ENCODE peak calls at places on chromosomes 6 and 20, in nine cellular contexts. S, X, H, C, E, T, N, F and O are unnamed samples.

GRCh38 chr6:133630651-133631050 is 258.3 kb upstream of the TCF21 start:
- DNase-seq in C (no peak), X (no peak), S (no peak), E (no peak), F (no peak), T (no peak), N (no peak), H (no peak), O (no peak)

GRCh38 chr20:17884318-17885003 is 84.1 kb downstream of the SNX5 start:
- DNase-seq in C (no peak), E (no peak), N (no peak), S (no peak), T (no peak), H (no peak), X (no peak), F (no peak), O (no peak)

GRCh38 chr20:64164123-64164836 is at the start of gene MYT1:
- DNase-seq in F (no peak), S (no peak), C (no peak), N (no peak), E (no peak), T (no peak), X (no peak), H (no peak), O (no peak)

GRCh38 chr6:151388997-151389639 is 2.2 kb downstream of the ZBTB2 start:
- DNase-seq in T (no peak), C (peak), X (no peak), E (no peak), S (no peak), N (no peak), H (no peak), F (no peak), O (no peak)

GRCh38 chr20:60172306-60172984 is 214.2 kb downstream of the CDH26 start:
- DNase-seq in H (no peak), E (no peak), F (no peak), X (no peak), S (no peak), N (no peak), C (no peak), T (no peak), O (no peak)

GRCh38 chr6:104940881-104941693 is 15.8 kb upstream of the LIN28B start:
- DNase-seq in X (peak), C (peak), S (no peak), T (peak), F (peak), N (no peak), E (no peak), H (peak), O (peak)

GRCh38 chr20:53463101-53463972 is 130.3 kb downstream of the ZNF217 start:
- DNase-seq in F (no peak), E (no peak), S (no peak), N (no peak), X (no peak), T (no peak), C (no peak), H (no peak), O (no peak)

GRCh38 chr20:50313827-50314226 is 123.2 kb downstream of the CEBPB start:
- DNase-seq in H (no peak), X (no peak), N (no peak), E (no peak), T (no peak), F (no peak), C (no peak), S (no peak), O (no peak)

GRCh38 chr6:144214029-144214428 is 63.7 kb downstream of the STX11 start:
- DNase-seq in H (no peak), F (no peak), N (no peak), S (no peak), T (no peak), E (no peak), C (no peak), X (no peak), O (no peak)

GRCh38 chr6:138349891-138350290 is 27.8 kb upstream of the SMIM28 start:
- DNase-seq in H (no peak), N (no peak), C (no peak), X (no peak), E (no peak), F (no peak), T (no peak), S (no peak), O (no peak)

GRCh38 chr6:159988983-159989454 is 20.1 kb downstream of the IGF2R start:
- DNase-seq in N (peak), T (no peak), C (no peak), E (no peak), F (no peak), S (no peak), H (no peak), X (no peak), O (no peak)

GRCh38 chr6:178119-178518 is 114.2 kb upstream of the DUSP22 start:
- DNase-seq in S (no peak), C (no peak), X (no peak), T (no peak), N (no peak), H (no peak), F (no peak), E (no peak), O (no peak)

GRCh38 chr20:35953411-35954199 is 697 bp downstream of the SCAND1 start:
- DNase-seq in F (peak), C (peak), X (peak), N (peak), E (peak), H (peak), S (peak), T (no peak), O (peak)

GRCh38 chr6:118905084-118905483 is 11.1 kb downstream of the ASF1A start:
- DNase-seq in C (no peak), H (no peak), N (no peak), F (no peak), E (no peak), X (no peak), S (no peak), T (no peak), O (no peak)

GRCh38 chr6:4320860-4321259 is 185.5 kb upstream of the ECI2 start:
- DNase-seq in E (no peak), N (peak), X (no peak), T (no peak), S (peak), H (no peak), C (no peak), F (no peak), O (no peak)

GRCh38 chr20:2122921-2123320 is 21.3 kb downstream of the STK35 start:
- DNase-seq in X (no peak), S (no peak), F (no peak), E (no peak), C (no peak), N (peak), T (peak), H (no peak), O (no peak)

GRCh38 chr20:19730716-19731115 is 27.3 kb upstream of the RIN2 start:
- DNase-seq in E (no peak), T (no peak), N (no peak), H (no peak), S (no peak), X (no peak), C (no peak), F (no peak), O (no peak)

GRCh38 chr6:126546771-126547170 is 206.9 kb downstream of the CENPW start:
- DNase-seq in C (no peak), F (no peak), S (no peak), N (no peak), E (no peak), H (no peak), X (no peak), T (no peak), O (no peak)

GRCh38 chr20:19903168-19903676 is 113.9 kb upstream of the NAA20 start:
- DNase-seq in F (no peak), N (peak), T (no peak), E (no peak), S (no peak), X (peak), C (no peak), H (no peak), O (no peak)

GRCh38 chr6:132257561-132257960 is 143.7 kb downstream of the MOXD1 start:
- DNase-seq in S (no peak), E (no peak), F (no peak), T (no peak), C (no peak), X (no peak), N (peak), H (no peak), O (no peak)

GRCh38 chr6:40042232-40042631 is 108.0 kb upstream of the MOCS1 start:
- DNase-seq in X (no peak), E (no peak), F (no peak), C (no peak), H (no peak), S (no peak), N (no peak), T (no peak), O (no peak)

GRCh38 chr6:1749041-1749440 is 139.3 kb downstream of the FOXC1 start:
- DNase-seq in N (no peak), T (no peak), S (no peak), X (no peak), H (no peak), C (no peak), F (no peak), E (no peak), O (no peak)

GRCh38 chr6:117907600-117908245 is 659 bp downstream of the SLC35F1 start:
- DNase-seq in S (no peak), H (peak), E (no peak), C (peak), T (no peak), X (peak), N (no peak), F (peak), O (peak)

GRCh38 chr6:152271681-152272464 is 365.3 kb downstream of the SYNE1 start:
- DNase-seq in X (no peak), T (peak), C (no peak), N (peak), H (no peak), F (no peak), E (no peak), S (peak), O (no peak)

GRCh38 chr6:110226261-110226660 is 46.0 kb downstream of the CDC40 start:
- DNase-seq in F (no peak), H (no peak), N (no peak), T (no peak), X (no peak), C (no peak), S (no peak), E (no peak), O (no peak)

GRCh38 chr20:24677626-24678328 is 208.3 kb downstream of the SYNDIG1 start:
- DNase-seq in C (no peak), E (no peak), N (no peak), H (no peak), S (no peak), T (peak), F (no peak), X (no peak), O (no peak)

GRCh38 chr6:117595099-117595923 is 7.0 kb downstream of the GOPC start:
- DNase-seq in X (no peak), C (no peak), H (no peak), N (no peak), T (no peak), E (no peak), F (no peak), S (no peak), O (no peak)

GRCh38 chr6:110878751-110879539 is 4.4 kb downstream of the AMD1 start:
- DNase-seq in S (peak), F (peak), X (no peak), H (no peak), E (no peak), T (no peak), C (peak), N (peak), O (no peak)

GRCh38 chr6:10414766-10415592 is at the start of gene TFAP2A:
- DNase-seq in T (no peak), S (peak), E (no peak), X (no peak), N (peak), H (peak), C (no peak), F (no peak), O (peak)

GRCh38 chr6:101762851-101763250 is 369.3 kb downstream of the GRIK2 start:
- DNase-seq in T (no peak), E (no peak), H (no peak), C (no peak), X (no peak), S (no peak), F (no peak), N (no peak), O (no peak)

GRCh38 chr6:1724124-1724523 is 114.4 kb downstream of the FOXC1 start:
- DNase-seq in N (no peak), S (no peak), X (no peak), C (peak), F (no peak), E (no peak), T (no peak), H (no peak), O (no peak)

GRCh38 chr20:45965169-45966002 is 6.6 kb downstream of the ZNF335 start:
- DNase-seq in E (no peak), X (peak), N (no peak), H (peak), F (no peak), C (no peak), T (peak), S (no peak), O (no peak)

GRCh38 chr6:40583694-40584093 is 3.5 kb downstream of the LRFN2 start:
- DNase-seq in E (no peak), N (no peak), H (no peak), F (no peak), X (no peak), C (no peak), T (no peak), S (no peak), O (no peak)

GRCh38 chr6:8054276-8054675 is 9.9 kb downstream of the BLOC1S5 start:
- DNase-seq in F (no peak), H (no peak), T (no peak), E (no peak), S (no peak), C (no peak), X (no peak), N (no peak), O (no peak)

GRCh38 chr6:137589067-137589848 is 95.1 kb upstream of the OLIG3 start:
- DNase-seq in S (peak), T (no peak), X (no peak), N (peak), F (no peak), E (peak), H (peak), C (peak), O (no peak)

GRCh38 chr6:106060167-106060566 is 26.0 kb upstream of the PRDM1 start:
- DNase-seq in F (no peak), N (no peak), S (no peak), E (no peak), X (no peak), H (no peak), C (no peak), T (no peak), O (no peak)

GRCh38 chr6:106066984-106067383 is 19.2 kb upstream of the PRDM1 start:
- DNase-seq in F (no peak), T (no peak), X (no peak), N (no peak), S (no peak), E (no peak), C (no peak), H (no peak), O (no peak)

GRCh38 chr6:106064103-106064502 is 22.0 kb upstream of the PRDM1 start:
- DNase-seq in N (no peak), E (no peak), S (no peak), H (no peak), F (no peak), C (no peak), X (no peak), T (no peak), O (no peak)

GRCh38 chr6:106063448-106063850 is 22.7 kb upstream of the PRDM1 start:
- DNase-seq in C (no peak), H (no peak), S (peak), F (no peak), E (no peak), N (no peak), X (no peak), T (no peak), O (no peak)

GRCh38 chr6:106064766-106065165 is 21.4 kb upstream of the PRDM1 start:
- DNase-seq in X (no peak), F (no peak), S (peak), E (no peak), H (no peak), C (no peak), T (no peak), N (no peak), O (no peak)
- TF ChIP-seq CTCF in X (no peak), F (no peak), S (no peak), E (no peak), H (no peak), C (no peak), T (no peak), N (no peak), O (no peak)

GRCh38 chr6:170583736-170584180 is 679 bp downstream of the PDCD2 start:
- DNase-seq in S (peak), E (no peak), C (no peak), F (no peak), X (no peak), H (no peak), T (no peak), N (no peak), O (no peak)
- TF ChIP-seq CTCF in S (peak), E (no peak), C (no peak), F (peak), X (no peak), H (peak), T (no peak), N (no peak), O (no peak)

DNA sequence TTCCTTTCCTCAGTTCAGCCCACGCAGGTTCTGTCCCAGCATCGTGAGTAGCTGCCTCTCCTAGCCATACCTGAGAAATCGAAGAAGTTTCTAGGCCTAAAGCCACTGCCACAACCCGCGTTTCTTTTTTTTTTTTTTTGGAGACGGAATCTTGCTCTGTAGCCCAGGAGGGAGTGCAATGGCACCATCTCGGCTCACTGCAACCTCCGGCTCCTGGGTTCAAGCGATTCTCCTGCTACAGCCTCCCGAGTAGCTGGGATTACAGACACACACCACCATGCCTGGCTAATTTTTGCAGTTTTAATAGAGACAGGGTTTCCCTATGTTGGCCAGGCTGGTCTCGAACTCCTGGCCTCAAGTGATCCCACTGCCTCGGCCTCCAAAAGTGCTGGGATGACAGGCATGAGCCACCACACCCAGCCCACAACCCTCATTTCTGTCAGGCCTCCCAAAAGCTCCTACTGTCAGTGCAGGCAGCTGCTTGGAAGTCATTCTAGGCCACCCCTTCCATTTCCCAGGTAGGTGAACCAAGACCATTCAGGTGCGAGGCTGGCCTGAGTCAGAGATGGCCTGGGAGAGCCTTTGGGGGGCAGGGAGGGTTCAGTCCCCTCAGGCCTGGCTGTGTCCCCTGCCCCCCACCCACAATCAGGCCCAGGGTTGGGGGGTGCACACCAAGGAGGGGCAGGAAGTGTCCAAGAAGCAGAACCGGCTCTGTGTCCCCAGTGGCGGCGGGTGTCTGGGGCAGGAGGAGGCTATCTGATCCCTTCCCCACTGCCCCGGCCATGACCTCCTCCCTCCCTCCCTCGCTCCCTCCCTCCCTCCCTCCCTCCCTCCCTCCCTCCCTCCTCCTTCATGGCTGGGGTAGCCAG is 47.2 kb downstream of the NOL4L start:
- DNase-seq in X (no peak), E (no peak), S (no peak), C (no peak), T (no peak), H (peak), F (no peak), N (no peak), O (no peak)
- TF ChIP-seq CTCF in X (no peak), E (no peak), S (no peak), C (no peak), T (no peak), H (no peak), F (no peak), N (no peak), O (no peak)

GRCh38 chr6:41597246-41598000 is 40.8 kb upstream of the MDFI start:
- DNase-seq in E (no peak), T (no peak), S (no peak), F (no peak), N (no peak), H (peak), X (no peak), C (no peak), O (no peak)

GRCh38 chr6:41594766-41595165 is 43.5 kb upstream of the MDFI start:
- DNase-seq in F (no peak), T (no peak), E (no peak), N (no peak), C (no peak), S (no peak), H (no peak), X (no peak), O (no peak)

GRCh38 chr6:41596807-41597206 is 41.5 kb upstream of the MDFI start:
- DNase-seq in C (no peak), F (no peak), T (no peak), X (peak), E (no peak), H (no peak), S (no peak), N (no peak), O (no peak)

GRCh38 chr6:41595166-41595565 is 43.1 kb upstream of the MDFI start:
- DNase-seq in H (no peak), S (no peak), X (no peak), C (no peak), F (no peak), N (no peak), T (no peak), E (no peak), O (no peak)

DNA sequence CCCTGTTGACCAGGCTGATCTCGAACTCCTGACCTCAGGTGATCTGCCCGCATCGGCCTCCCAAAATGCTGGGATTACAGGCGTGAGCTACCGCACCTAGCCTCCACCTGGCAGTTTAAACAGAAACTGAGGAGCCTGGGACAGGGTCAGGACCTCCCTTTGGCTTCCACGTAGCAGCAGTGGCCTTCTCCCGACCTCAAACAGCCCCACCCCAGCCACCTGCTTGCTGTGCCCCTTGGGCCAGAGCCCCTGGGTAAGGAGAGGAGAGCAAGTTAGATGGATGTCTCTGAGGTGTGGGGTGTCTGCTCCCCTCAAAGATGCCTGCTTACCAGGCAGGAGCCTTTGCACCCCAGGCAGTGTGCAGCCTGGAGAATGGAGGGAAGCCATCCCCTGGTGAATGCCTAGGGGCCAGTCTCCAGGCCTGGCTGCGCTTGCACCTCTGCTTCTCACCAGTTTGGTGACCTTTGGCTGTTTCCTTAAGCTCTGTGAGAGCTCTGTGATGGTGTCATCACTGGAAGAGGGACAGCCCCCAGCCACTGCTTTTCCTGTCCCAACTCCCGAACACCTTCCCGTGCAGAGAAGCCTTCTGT is 42.1 kb upstream of the MDFI start:
- DNase-seq in C (no peak), H (no peak), F (no peak), N (no peak), S (no peak), X (no peak), E (no peak), T (no peak), O (no peak)
- TF ChIP-seq CTCF in C (no peak), H (no peak), F (no peak), N (no peak), S (no peak), X (no peak), E (no peak), T (no peak), O (no peak)